ENCODE peak calls at places on chromosomes 1 and 21, in four cellular contexts. U, I, E and K are unnamed samples.

GRCh38 chr21:31837613-31838390 is 35.0 kb upstream of the HUNK start:
- DNase-seq in E (no peak), U (no peak), I (no peak), K (no peak)

GRCh38 chr1:70438529-70438928 is 27.5 kb downstream of the CTH start:
- DNase-seq in E (no peak), U (no peak), I (no peak), K (no peak)

GRCh38 chr1:40820251-40820797 is 36.7 kb downstream of the KCNQ4 start:
- DNase-seq in I (no peak), E (no peak), U (no peak), K (no peak)

GRCh38 chr1:181531951-181532640 is 48.8 kb downstream of the CACNA1E start:
- DNase-seq in E (no peak), U (no peak), I (no peak), K (no peak)

GRCh38 chr1:31648190-31648589 is 3.5 kb upstream of the PEF1 start:
- DNase-seq in E (no peak), U (no peak), I (no peak), K (no peak)

GRCh38 chr1:41616563-41616962 is 132.1 kb upstream of the EDN2 start:
- DNase-seq in U (no peak), E (no peak), I (no peak), K (no peak)

GRCh38 chr1:50426702-50427085 is 3.5 kb upstream of the DMRTA2 start:
- DNase-seq in U (no peak), I (no peak), E (no peak), K (no peak)

GRCh38 chr1:119286587-119287181 is 81.9 kb upstream of the HAO2 start:
- DNase-seq in E (no peak), I (no peak), U (peak), K (no peak)

GRCh38 chr1:71156633-71157032 is 75.8 kb upstream of the ZRANB2 start:
- DNase-seq in I (no peak), U (no peak), E (no peak), K (no peak)

GRCh38 chr1:66246371-66247262 is 287.3 kb upstream of the SGIP1 start:
- DNase-seq in U (no peak), I (no peak), E (no peak), K (no peak)

GRCh38 chr1:189185077-189185476 is 1292.6 kb downstream of the BRINP3 start:
- DNase-seq in I (no peak), E (no peak), U (no peak), K (no peak)

GRCh38 chr1:51717842-51718241 is 101.0 kb downstream of the OSBPL9 start:
- DNase-seq in E (no peak), U (no peak), I (no peak), K (no peak)

GRCh38 chr1:62989497-62989896 is 205.6 kb downstream of the ATG4C start:
- DNase-seq in U (no peak), E (no peak), I (no peak), K (no peak)

GRCh38 chr1:191734321-191734720 is 423.9 kb upstream of the RGS18 start:
- DNase-seq in I (no peak), U (no peak), E (no peak), K (no peak)

GRCh38 chr1:150696995-150697927 is at the start of gene GOLPH3L:
- DNase-seq in U (peak), E (peak), I (peak), K (peak)

GRCh38 chr1:10649484-10650201 is 146.8 kb downstream of the CASZ1 start:
- DNase-seq in U (no peak), E (no peak), I (no peak), K (no peak)

GRCh38 chr1:168392958-168393357 is 112.3 kb downstream of the TBX19 start:
- DNase-seq in E (no peak), I (no peak), U (no peak), K (no peak)